ENCODE peak calls at places on chromosomes 12 and 14, in nine cellular contexts. One of them, this sample, is unnamed.

GRCh38 chr12:105319691-105320209 is 10.7 kb upstream of the C12orf75 start:
- DNase-seq in PC-3: no peak
- DNase-seq in neural progenitor cell: no peak
- DNase-seq in hepatocyte: no peak
- DNase-seq in OCI-LY7: peak; percentile 73
- DNase-seq in MM.1S: no peak
- DNase-seq in HCT116: no peak
- DNase-seq in GM23338: peak; percentile 41
- DNase-seq in SK-N-SH: no peak
- DNase-seq in this sample: no peak

GRCh38 chr14:92579244-92579643 is 65.7 kb downstream of the RIN3 start:
- DNase-seq in OCI-LY7: no peak
- DNase-seq in MM.1S: no peak
- DNase-seq in PC-3: no peak
- DNase-seq in HCT116: no peak
- DNase-seq in neural progenitor cell: no peak
- DNase-seq in GM23338: no peak
- DNase-seq in SK-N-SH: no peak
- DNase-seq in hepatocyte: no peak
- DNase-seq in this sample: peak; percentile 40

GRCh38 chr12:10121278-10121677 is 8.7 kb downstream of the CLEC7A start:
- DNase-seq in hepatocyte: no peak
- DNase-seq in SK-N-SH: no peak
- DNase-seq in HCT116: no peak
- DNase-seq in PC-3: no peak
- DNase-seq in GM23338: no peak
- DNase-seq in OCI-LY7: no peak
- DNase-seq in neural progenitor cell: no peak
- DNase-seq in MM.1S: no peak
- DNase-seq in this sample: no peak

GRCh38 chr12:76943004-76943403 is 64.2 kb upstream of the CSRP2 start:
- DNase-seq in PC-3: no peak
- DNase-seq in GM23338: no peak
- DNase-seq in hepatocyte: no peak
- DNase-seq in neural progenitor cell: no peak
- DNase-seq in MM.1S: no peak
- DNase-seq in SK-N-SH: no peak
- DNase-seq in HCT116: no peak
- DNase-seq in OCI-LY7: no peak
- DNase-seq in this sample: peak; percentile 35

GRCh38 chr14:90383731-90384542 is 12.9 kb upstream of the CALM1 start:
- DNase-seq in hepatocyte: peak; percentile 79
- DNase-seq in MM.1S: peak; percentile 35
- DNase-seq in PC-3: peak; percentile 39
- DNase-seq in neural progenitor cell: peak; percentile 82
- DNase-seq in SK-N-SH: peak; percentile 60
- DNase-seq in OCI-LY7: peak; percentile 33
- DNase-seq in HCT116: no peak
- DNase-seq in GM23338: peak; percentile 66
- DNase-seq in this sample: peak; percentile 74

GRCh38 chr12:113847856-113848255 is 118.3 kb downstream of the RBM19 start:
- DNase-seq in neural progenitor cell: no peak
- DNase-seq in GM23338: no peak
- DNase-seq in MM.1S: no peak
- DNase-seq in SK-N-SH: no peak
- DNase-seq in HCT116: no peak
- DNase-seq in PC-3: no peak
- DNase-seq in hepatocyte: no peak
- DNase-seq in OCI-LY7: no peak
- DNase-seq in this sample: no peak

GRCh38 chr12:52258335-52258901 is 16.0 kb upstream of the KRT86 start:
- DNase-seq in neural progenitor cell: peak; percentile 78
- DNase-seq in MM.1S: no peak
- DNase-seq in HCT116: no peak
- DNase-seq in GM23338: peak; percentile 75
- DNase-seq in hepatocyte: peak; percentile 50
- DNase-seq in OCI-LY7: no peak
- DNase-seq in SK-N-SH: peak; percentile 82
- DNase-seq in PC-3: no peak
- DNase-seq in this sample: peak; percentile 73

GRCh38 chr12:120428597-120429206 is 9.2 kb upstream of the COX6A1 start:
- DNase-seq in MM.1S: no peak
- DNase-seq in OCI-LY7: no peak
- DNase-seq in hepatocyte: no peak
- DNase-seq in PC-3: no peak
- DNase-seq in HCT116: no peak
- DNase-seq in SK-N-SH: no peak
- DNase-seq in neural progenitor cell: no peak
- DNase-seq in GM23338: no peak
- DNase-seq in this sample: no peak

GRCh38 chr12:108321688-108322087 is 17.4 kb downstream of the CMKLR1 start:
- DNase-seq in MM.1S: no peak
- DNase-seq in neural progenitor cell: no peak
- DNase-seq in GM23338: no peak
- DNase-seq in OCI-LY7: no peak
- DNase-seq in PC-3: no peak
- DNase-seq in HCT116: no peak
- DNase-seq in SK-N-SH: no peak
- DNase-seq in hepatocyte: no peak
- DNase-seq in this sample: no peak

GRCh38 chr12:80175307-80175930 is 76.1 kb downstream of the OTOGL start:
- DNase-seq in OCI-LY7: no peak
- DNase-seq in MM.1S: peak; percentile 59
- DNase-seq in GM23338: no peak
- DNase-seq in PC-3: peak; percentile 49
- DNase-seq in SK-N-SH: no peak
- DNase-seq in neural progenitor cell: no peak
- DNase-seq in HCT116: no peak
- DNase-seq in hepatocyte: no peak
- DNase-seq in this sample: peak; percentile 37

GRCh38 chr12:89574736-89575208 is 48.9 kb upstream of the POC1B start:
- DNase-seq in hepatocyte: peak; percentile 28
- DNase-seq in PC-3: no peak
- DNase-seq in GM23338: peak; percentile 17
- DNase-seq in neural progenitor cell: no peak
- DNase-seq in HCT116: no peak
- DNase-seq in SK-N-SH: no peak
- DNase-seq in OCI-LY7: peak; percentile 4
- DNase-seq in MM.1S: no peak
- DNase-seq in this sample: peak; percentile 84

GRCh38 chr12:132619301-132620112 is 931 bp downstream of the P2RX2 start:
- DNase-seq in GM23338: peak; percentile 46
- DNase-seq in SK-N-SH: peak; percentile 58
- DNase-seq in OCI-LY7: no peak
- DNase-seq in HCT116: no peak
- DNase-seq in neural progenitor cell: no peak
- DNase-seq in PC-3: no peak
- DNase-seq in MM.1S: no peak
- DNase-seq in hepatocyte: no peak
- DNase-seq in this sample: no peak

GRCh38 chr14:102748806-102749205 is 28.4 kb upstream of the TRAF3 start:
- DNase-seq in PC-3: no peak
- DNase-seq in MM.1S: no peak
- DNase-seq in SK-N-SH: no peak
- DNase-seq in OCI-LY7: no peak
- DNase-seq in neural progenitor cell: no peak
- DNase-seq in HCT116: no peak
- DNase-seq in hepatocyte: no peak
- DNase-seq in GM23338: no peak
- DNase-seq in this sample: no peak

GRCh38 chr12:114018669-114019068 is 52.5 kb upstream of the RBM19 start:
- DNase-seq in HCT116: no peak
- DNase-seq in OCI-LY7: no peak
- DNase-seq in neural progenitor cell: no peak
- DNase-seq in SK-N-SH: no peak
- DNase-seq in PC-3: peak; percentile 82
- DNase-seq in hepatocyte: no peak
- DNase-seq in GM23338: no peak
- DNase-seq in MM.1S: no peak
- DNase-seq in this sample: no peak

GRCh38 chr12:119710941-119711551 is 43.1 kb downstream of the PRKAB1 start:
- DNase-seq in neural progenitor cell: no peak
- DNase-seq in hepatocyte: no peak
- DNase-seq in OCI-LY7: no peak
- DNase-seq in HCT116: no peak
- DNase-seq in PC-3: peak; percentile 9
- DNase-seq in MM.1S: no peak
- DNase-seq in GM23338: peak; percentile 10
- DNase-seq in SK-N-SH: no peak
- DNase-seq in this sample: no peak

GRCh38 chr12:1800646-1801284 is 19.6 kb upstream of the LRTM2 start:
- DNase-seq in SK-N-SH: peak; percentile 68
- DNase-seq in GM23338: peak; percentile 84
- DNase-seq in OCI-LY7: peak; percentile 68
- DNase-seq in PC-3: peak; percentile 5
- DNase-seq in hepatocyte: no peak
- DNase-seq in neural progenitor cell: peak; percentile 71
- DNase-seq in HCT116: no peak
- DNase-seq in MM.1S: no peak
- DNase-seq in this sample: peak; percentile 84

GRCh38 chr12:48013287-48013686 is 9.0 kb upstream of the COL2A1 start:
- DNase-seq in MM.1S: no peak
- DNase-seq in GM23338: no peak
- DNase-seq in PC-3: no peak
- DNase-seq in neural progenitor cell: no peak
- DNase-seq in HCT116: no peak
- DNase-seq in SK-N-SH: no peak
- DNase-seq in hepatocyte: no peak
- DNase-seq in OCI-LY7: no peak
- DNase-seq in this sample: no peak

GRCh38 chr12:113220593-113221180 is 577 bp upstream of the TPCN1 start:
- DNase-seq in GM23338: peak; percentile 38
- DNase-seq in PC-3: peak; percentile 30
- DNase-seq in OCI-LY7: peak; percentile 59
- DNase-seq in neural progenitor cell: no peak
- DNase-seq in HCT116: no peak
- DNase-seq in SK-N-SH: no peak
- DNase-seq in hepatocyte: no peak
- DNase-seq in MM.1S: no peak
- DNase-seq in this sample: peak; percentile 48

GRCh38 chr12:26119391-26119981 is 5.4 kb downstream of the BHLHE41 start:
- DNase-seq in OCI-LY7: peak; percentile 36
- DNase-seq in MM.1S: peak; percentile 71
- DNase-seq in SK-N-SH: peak; percentile 56
- DNase-seq in GM23338: peak; percentile 62
- DNase-seq in hepatocyte: peak; percentile 75
- DNase-seq in HCT116: peak; percentile 51
- DNase-seq in PC-3: peak; percentile 88
- DNase-seq in neural progenitor cell: peak; percentile 51
- DNase-seq in this sample: peak; percentile 83

GRCh38 chr12:42706331-42706730 is 116.8 kb upstream of the PRICKLE1 start:
- DNase-seq in neural progenitor cell: no peak
- DNase-seq in PC-3: peak; percentile 83
- DNase-seq in OCI-LY7: no peak
- DNase-seq in SK-N-SH: no peak
- DNase-seq in HCT116: no peak
- DNase-seq in MM.1S: no peak
- DNase-seq in hepatocyte: no peak
- DNase-seq in GM23338: no peak
- DNase-seq in this sample: peak; percentile 36

GRCh38 chr14:76584271-76584702 is 177.0 kb upstream of the VASH1 start:
- DNase-seq in SK-N-SH: no peak
- DNase-seq in MM.1S: no peak
- DNase-seq in hepatocyte: no peak
- DNase-seq in GM23338: no peak
- DNase-seq in OCI-LY7: no peak
- DNase-seq in neural progenitor cell: no peak
- DNase-seq in PC-3: no peak
- DNase-seq in HCT116: no peak
- DNase-seq in this sample: no peak
- TF ChIP-seq EZH2phosphoT487 in SK-N-SH: no peak
- TF ChIP-seq EZH2phosphoT487 in MM.1S: no peak
- TF ChIP-seq EZH2phosphoT487 in hepatocyte: no peak
- TF ChIP-seq EZH2phosphoT487 in GM23338: no peak
- TF ChIP-seq EZH2phosphoT487 in OCI-LY7: no peak
- TF ChIP-seq EZH2phosphoT487 in neural progenitor cell: no peak
- TF ChIP-seq EZH2phosphoT487 in PC-3: no peak
- TF ChIP-seq EZH2phosphoT487 in HCT116: no peak
- TF ChIP-seq EZH2phosphoT487 in this sample: no peak

DNA sequence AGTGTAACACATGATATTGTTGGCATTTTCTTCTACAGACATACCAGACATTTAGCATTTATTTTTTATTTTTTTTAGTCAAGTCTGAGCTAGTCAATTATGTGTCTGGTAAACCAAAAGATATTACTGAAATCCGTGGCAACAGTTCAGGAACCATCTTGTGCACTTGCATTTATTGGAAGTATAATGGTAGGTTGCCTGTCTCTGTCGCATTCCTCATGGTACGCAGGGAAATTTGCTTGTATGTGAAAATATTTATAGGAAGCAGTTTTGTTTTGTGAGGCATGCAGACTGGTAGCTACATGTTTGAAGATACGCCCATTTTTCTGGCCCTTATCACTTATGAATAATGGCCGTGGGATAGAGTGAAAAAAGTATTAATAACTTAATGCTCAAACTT is 186.1 kb upstream of the SLC38A2 start:
- DNase-seq in PC-3: no peak
- DNase-seq in MM.1S: no peak
- DNase-seq in GM23338: no peak
- DNase-seq in SK-N-SH: no peak
- DNase-seq in HCT116: no peak
- DNase-seq in neural progenitor cell: no peak
- DNase-seq in OCI-LY7: no peak
- DNase-seq in hepatocyte: no peak
- DNase-seq in this sample: peak; percentile 17
- H3K4me3 ChIP-seq in PC-3: no peak overlapping the region
- H3K4me3 ChIP-seq in MM.1S: no peak overlapping the region
- H3K4me3 ChIP-seq in GM23338: no peak overlapping the region
- H3K4me3 ChIP-seq in SK-N-SH: no peak overlapping the region
- H3K4me3 ChIP-seq in HCT116: no peak overlapping the region
- H3K4me3 ChIP-seq in neural progenitor cell: no peak overlapping the region
- H3K4me3 ChIP-seq in OCI-LY7: no peak overlapping the region
- H3K4me3 ChIP-seq in hepatocyte: no peak overlapping the region
- H3K4me3 ChIP-seq in this sample: no peak overlapping the region

DNA sequence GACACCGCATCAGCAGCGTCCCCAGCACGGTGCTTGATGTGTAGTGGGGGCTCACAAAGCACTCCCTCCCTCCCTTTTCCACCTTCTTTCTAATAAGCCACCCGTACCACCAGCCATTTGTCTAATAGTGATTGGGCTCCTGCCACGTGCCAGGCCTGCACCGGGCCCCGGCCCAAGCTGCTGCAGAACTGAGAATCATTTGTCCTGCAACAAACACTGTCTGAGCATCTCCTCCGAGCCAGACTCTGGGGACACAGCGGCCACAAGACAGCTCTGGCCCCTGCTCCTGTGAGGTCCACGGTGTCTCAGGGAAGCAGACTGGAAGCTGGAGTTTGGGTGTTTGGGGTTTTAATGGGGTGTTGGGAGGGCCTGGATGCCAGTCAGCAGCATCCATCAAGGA is 43.9 kb downstream of the MVK start:
- DNase-seq in neural progenitor cell: no peak
- DNase-seq in hepatocyte: no peak
- DNase-seq in HCT116: no peak
- DNase-seq in OCI-LY7: no peak
- DNase-seq in GM23338: no peak
- DNase-seq in SK-N-SH: no peak
- DNase-seq in MM.1S: no peak
- DNase-seq in PC-3: no peak
- DNase-seq in this sample: no peak
- TF ChIP-seq EZH2phosphoT487 in neural progenitor cell: no peak
- TF ChIP-seq EZH2phosphoT487 in hepatocyte: no peak
- TF ChIP-seq EZH2phosphoT487 in HCT116: no peak
- TF ChIP-seq EZH2phosphoT487 in OCI-LY7: no peak
- TF ChIP-seq EZH2phosphoT487 in GM23338: no peak
- TF ChIP-seq EZH2phosphoT487 in SK-N-SH: no peak
- TF ChIP-seq EZH2phosphoT487 in MM.1S: no peak
- TF ChIP-seq EZH2phosphoT487 in PC-3: no peak
- TF ChIP-seq EZH2phosphoT487 in this sample: no peak

GRCh38 chr12:6201775-6202292 is 1.6 kb downstream of the CD9 start:
- DNase-seq in OCI-LY7: no peak
- DNase-seq in neural progenitor cell: no peak
- DNase-seq in GM23338: no peak
- DNase-seq in HCT116: no peak
- DNase-seq in SK-N-SH: no peak
- DNase-seq in hepatocyte: no peak
- DNase-seq in PC-3: no peak
- DNase-seq in MM.1S: no peak
- DNase-seq in this sample: no peak
- H3K4me3 ChIP-seq in OCI-LY7: no peak overlapping the region
- H3K4me3 ChIP-seq in neural progenitor cell: no peak overlapping the region
- H3K4me3 ChIP-seq in GM23338: peak overlapping the region; percentile 95
- H3K4me3 ChIP-seq in HCT116: peak overlapping the region; percentile 95
- H3K4me3 ChIP-seq in SK-N-SH: no peak overlapping the region
- H3K4me3 ChIP-seq in hepatocyte: peak overlapping the region; percentile 85
- H3K4me3 ChIP-seq in PC-3: peak overlapping the region; percentile 98
- H3K4me3 ChIP-seq in MM.1S: peak overlapping the region; percentile 99
- H3K4me3 ChIP-seq in this sample: no peak overlapping the region